ENCODE peak calls at places on chromosome 17, in eight cellular contexts. C, R, G, W, D, Y, J and M are unnamed samples.

GRCh38 chr17:7589204-7589868 is 558 bp downstream of the SOX15 start:
- DNase-seq in C (peak), R (peak), G (peak), W (no peak), D (peak), Y (no peak), J (peak), M (peak)

GRCh38 chr17:82107341-82107860 is 9.4 kb upstream of the FASN start:
- DNase-seq in C (no peak), R (no peak), G (no peak), W (no peak), D (peak), Y (no peak), J (no peak), M (peak)

GRCh38 chr17:50853781-50854180 is 12.4 kb downstream of the TOB1 start:
- DNase-seq in C (no peak), R (no peak), G (no peak), W (no peak), D (no peak), Y (no peak), J (no peak), M (no peak)

GRCh38 chr17:35846055-35846809 is 22.5 kb downstream of the HEATR9 start:
- DNase-seq in C (peak), R (no peak), G (no peak), W (no peak), D (no peak), Y (no peak), J (peak), M (no peak)

GRCh38 chr17:42016411-42016831 is 818 bp downstream of the DNAJC7 start:
- DNase-seq in C (peak), R (no peak), G (no peak), W (no peak), D (no peak), Y (no peak), J (no peak), M (peak)

GRCh38 chr17:1423456-1424135 is 23.6 kb upstream of the YWHAE start:
- DNase-seq in C (no peak), R (no peak), G (no peak), W (no peak), D (no peak), Y (no peak), J (no peak), M (peak)

GRCh38 chr17:41415833-41416335 is 8.5 kb downstream of the KRT37 start:
- DNase-seq in C (peak), R (no peak), G (no peak), W (no peak), D (no peak), Y (no peak), J (peak), M (no peak)

GRCh38 chr17:59330314-59330942 is 1.0 kb upstream of the YPEL2 start:
- DNase-seq in C (no peak), R (no peak), G (peak), W (no peak), D (no peak), Y (no peak), J (no peak), M (peak)

GRCh38 chr17:66725956-66726355 is 109.0 kb upstream of the CACNG5 start:
- DNase-seq in C (no peak), R (no peak), G (no peak), W (no peak), D (no peak), Y (no peak), J (no peak), M (no peak)

GRCh38 chr17:2179615-2180295 is 123.8 kb downstream of the SMG6 start:
- DNase-seq in C (peak), R (no peak), G (peak), W (no peak), D (no peak), Y (peak), J (peak), M (peak)

GRCh38 chr17:70225272-70225671 is 55.9 kb downstream of the KCNJ2 start:
- DNase-seq in C (no peak), R (no peak), G (no peak), W (no peak), D (no peak), Y (no peak), J (no peak), M (no peak)

GRCh38 chr17:41396340-41396739 is 1.1 kb downstream of the KRT31 start:
- DNase-seq in C (no peak), R (no peak), G (no peak), W (no peak), D (no peak), Y (no peak), J (no peak), M (no peak)

GRCh38 chr17:71970312-71970711 is 150.5 kb upstream of the SOX9 start:
- DNase-seq in C (peak), R (no peak), G (no peak), W (no peak), D (no peak), Y (no peak), J (no peak), M (no peak)

GRCh38 chr17:4527552-4527951 is 27.6 kb downstream of the MYBBP1A start:
- DNase-seq in C (no peak), R (no peak), G (no peak), W (no peak), D (no peak), Y (no peak), J (no peak), M (no peak)

GRCh38 chr17:83083368-83084201 is 4.2 kb downstream of the METRNL start:
- DNase-seq in C (peak), R (peak), G (no peak), W (no peak), D (no peak), Y (no peak), J (peak), M (no peak)

GRCh38 chr17:6286239-6286638 is 148.7 kb downstream of the AIPL1 start:
- DNase-seq in C (no peak), R (no peak), G (no peak), W (no peak), D (no peak), Y (no peak), J (no peak), M (no peak)

GRCh38 chr17:30590086-30590485 is 112.9 kb downstream of the GOSR1 start:
- DNase-seq in C (no peak), R (no peak), G (no peak), W (no peak), D (no peak), Y (no peak), J (no peak), M (peak)

GRCh38 chr17:27323538-27324212 is 29.8 kb downstream of the WSB1 start:
- DNase-seq in C (peak), R (no peak), G (peak), W (no peak), D (no peak), Y (no peak), J (peak), M (peak)

GRCh38 chr17:35022536-35023063 is 40.9 kb downstream of the RFFL start:
- DNase-seq in C (peak), R (peak), G (peak), W (peak), D (peak), Y (peak), J (peak), M (peak)

GRCh38 chr17:79127534-79128135 is 53.0 kb downstream of the ENGASE start:
- DNase-seq in C (no peak), R (no peak), G (no peak), W (no peak), D (no peak), Y (no peak), J (no peak), M (no peak)

GRCh38 chr17:79836952-79837887 is 2.0 kb downstream of the CBX4 start:
- DNase-seq in C (no peak), R (peak), G (peak), W (no peak), D (peak), Y (peak), J (peak), M (no peak)

GRCh38 chr17:44636562-44636961 is 19.7 kb upstream of the MEIOC start:
- DNase-seq in C (peak), R (no peak), G (no peak), W (no peak), D (no peak), Y (peak), J (peak), M (peak)

GRCh38 chr17:63598284-63598683 is 2.4 kb upstream of the TACO1 start:
- DNase-seq in C (no peak), R (no peak), G (no peak), W (no peak), D (no peak), Y (no peak), J (no peak), M (no peak)

GRCh38 chr17:5763595-5763994 is 179.3 kb upstream of the NLRP1 start:
- DNase-seq in C (no peak), R (no peak), G (no peak), W (no peak), D (no peak), Y (no peak), J (no peak), M (no peak)

GRCh38 chr17:14301761-14302401 is 1.0 kb downstream of the HS3ST3B1 start:
- DNase-seq in C (peak), R (peak), G (peak), W (peak), D (peak), Y (no peak), J (no peak), M (peak)

GRCh38 chr17:72900542-72900941 is 191.9 kb downstream of the SLC39A11 start:
- DNase-seq in C (no peak), R (no peak), G (no peak), W (no peak), D (no peak), Y (no peak), J (no peak), M (peak)

GRCh38 chr17:9291912-9292562 is 270.7 kb downstream of the NTN1 start:
- DNase-seq in C (no peak), R (peak), G (peak), W (no peak), D (peak), Y (no peak), J (peak), M (peak)

GRCh38 chr17:64702815-64703214 is 40.7 kb upstream of the SMURF2 start:
- DNase-seq in C (no peak), R (no peak), G (no peak), W (no peak), D (no peak), Y (no peak), J (no peak), M (no peak)

GRCh38 chr17:57861737-57862409 is 12.0 kb upstream of the MRPS23 start:
- DNase-seq in C (no peak), R (no peak), G (peak), W (no peak), D (no peak), Y (no peak), J (peak), M (peak)

GRCh38 chr17:68461589-68461988 is 4.3 kb upstream of the WIPI1 start:
- DNase-seq in C (no peak), R (no peak), G (peak), W (no peak), D (peak), Y (no peak), J (no peak), M (peak)